ENCODE peak calls at places on chromosomes 6 and 20, in ten cellular contexts. One of them, this sample, is unnamed.

GRCh38 chr6:129637340-129638054 is 72.5 kb downstream of the ARHGAP18 start:
- DNase-seq in Peyer's patch: no peak
- DNase-seq in CD4-positive, CD25-positive, alpha-beta regulatory T cell: no peak
- DNase-seq in A549: no peak
- DNase-seq in tibial nerve: no peak
- DNase-seq in colonic mucosa: no peak
- DNase-seq in breast epithelium: no peak
- DNase-seq in AG10803: no peak
- DNase-seq in choroid plexus epithelial cell: no peak
- DNase-seq in psoas muscle: no peak
- DNase-seq in this sample: no peak

GRCh38 chr20:20452254-20452676 is 84.4 kb downstream of the INSM1 start:
- DNase-seq in Peyer's patch: peak
- DNase-seq in CD4-positive, CD25-positive, alpha-beta regulatory T cell: peak
- DNase-seq in A549: no peak
- DNase-seq in tibial nerve: peak
- DNase-seq in colonic mucosa: peak
- DNase-seq in breast epithelium: no peak
- DNase-seq in AG10803: peak
- DNase-seq in choroid plexus epithelial cell: peak
- DNase-seq in psoas muscle: peak
- DNase-seq in this sample: no peak

GRCh38 chr6:155782320-155782730 is 326.7 kb upstream of the NOX3 start:
- DNase-seq in Peyer's patch: no peak
- DNase-seq in CD4-positive, CD25-positive, alpha-beta regulatory T cell: no peak
- DNase-seq in A549: peak
- DNase-seq in tibial nerve: no peak
- DNase-seq in colonic mucosa: peak
- DNase-seq in breast epithelium: peak
- DNase-seq in AG10803: peak
- DNase-seq in choroid plexus epithelial cell: peak
- DNase-seq in psoas muscle: no peak
- DNase-seq in this sample: peak

GRCh38 chr6:15147827-15148226 is 98.0 kb upstream of the JARID2 start:
- DNase-seq in Peyer's patch: no peak
- DNase-seq in CD4-positive, CD25-positive, alpha-beta regulatory T cell: no peak
- DNase-seq in A549: no peak
- DNase-seq in tibial nerve: no peak
- DNase-seq in colonic mucosa: no peak
- DNase-seq in breast epithelium: no peak
- DNase-seq in AG10803: no peak
- DNase-seq in choroid plexus epithelial cell: no peak
- DNase-seq in psoas muscle: no peak
- DNase-seq in this sample: no peak

GRCh38 chr6:15244605-15245360 is 1.1 kb upstream of the JARID2 start:
- DNase-seq in Peyer's patch: peak
- DNase-seq in CD4-positive, CD25-positive, alpha-beta regulatory T cell: no peak
- DNase-seq in A549: peak
- DNase-seq in tibial nerve: peak
- DNase-seq in colonic mucosa: peak
- DNase-seq in breast epithelium: peak
- DNase-seq in AG10803: peak
- DNase-seq in choroid plexus epithelial cell: peak
- DNase-seq in psoas muscle: peak
- DNase-seq in this sample: peak

GRCh38 chr6:41561931-41562632 is 15.9 kb downstream of the FOXP4 start:
- DNase-seq in Peyer's patch: no peak
- DNase-seq in CD4-positive, CD25-positive, alpha-beta regulatory T cell: no peak
- DNase-seq in A549: no peak
- DNase-seq in tibial nerve: no peak
- DNase-seq in colonic mucosa: no peak
- DNase-seq in breast epithelium: no peak
- DNase-seq in AG10803: no peak
- DNase-seq in choroid plexus epithelial cell: no peak
- DNase-seq in psoas muscle: no peak
- DNase-seq in this sample: no peak

GRCh38 chr6:54196905-54197304 is 85.7 kb downstream of the MLIP start:
- DNase-seq in Peyer's patch: no peak
- DNase-seq in CD4-positive, CD25-positive, alpha-beta regulatory T cell: no peak
- DNase-seq in A549: no peak
- DNase-seq in tibial nerve: no peak
- DNase-seq in colonic mucosa: no peak
- DNase-seq in breast epithelium: no peak
- DNase-seq in AG10803: no peak
- DNase-seq in choroid plexus epithelial cell: no peak
- DNase-seq in psoas muscle: no peak
- DNase-seq in this sample: no peak

GRCh38 chr6:74362391-74362790 is 666.4 kb downstream of the CD109 start:
- DNase-seq in Peyer's patch: no peak
- DNase-seq in CD4-positive, CD25-positive, alpha-beta regulatory T cell: no peak
- DNase-seq in A549: no peak
- DNase-seq in tibial nerve: no peak
- DNase-seq in colonic mucosa: no peak
- DNase-seq in breast epithelium: no peak
- DNase-seq in AG10803: no peak
- DNase-seq in choroid plexus epithelial cell: no peak
- DNase-seq in psoas muscle: no peak
- DNase-seq in this sample: no peak

GRCh38 chr6:134060491-134061106 is 8.2 kb upstream of the SLC2A12 start:
- DNase-seq in Peyer's patch: no peak
- DNase-seq in CD4-positive, CD25-positive, alpha-beta regulatory T cell: no peak
- DNase-seq in A549: no peak
- DNase-seq in tibial nerve: no peak
- DNase-seq in colonic mucosa: no peak
- DNase-seq in breast epithelium: no peak
- DNase-seq in AG10803: peak
- DNase-seq in choroid plexus epithelial cell: peak
- DNase-seq in psoas muscle: no peak
- DNase-seq in this sample: peak

GRCh38 chr20:3367125-3367524 is 40.3 kb downstream of the DNAAF9 start:
- DNase-seq in Peyer's patch: no peak
- DNase-seq in CD4-positive, CD25-positive, alpha-beta regulatory T cell: no peak
- DNase-seq in A549: no peak
- DNase-seq in tibial nerve: no peak
- DNase-seq in colonic mucosa: no peak
- DNase-seq in breast epithelium: no peak
- DNase-seq in AG10803: no peak
- DNase-seq in choroid plexus epithelial cell: no peak
- DNase-seq in psoas muscle: no peak
- DNase-seq in this sample: no peak

GRCh38 chr6:56851541-56852248 is 103.2 kb upstream of the BEND6 start:
- DNase-seq in Peyer's patch: peak
- DNase-seq in CD4-positive, CD25-positive, alpha-beta regulatory T cell: no peak
- DNase-seq in A549: peak
- DNase-seq in tibial nerve: no peak
- DNase-seq in colonic mucosa: no peak
- DNase-seq in breast epithelium: peak
- DNase-seq in AG10803: peak
- DNase-seq in choroid plexus epithelial cell: peak
- DNase-seq in psoas muscle: no peak
- DNase-seq in this sample: peak

GRCh38 chr6:143973097-143973979 is 34.7 kb downstream of the PLAGL1 start:
- DNase-seq in Peyer's patch: no peak
- DNase-seq in CD4-positive, CD25-positive, alpha-beta regulatory T cell: no peak
- DNase-seq in A549: no peak
- DNase-seq in tibial nerve: no peak
- DNase-seq in colonic mucosa: no peak
- DNase-seq in breast epithelium: no peak
- DNase-seq in AG10803: no peak
- DNase-seq in choroid plexus epithelial cell: no peak
- DNase-seq in psoas muscle: no peak
- DNase-seq in this sample: no peak

DNA sequence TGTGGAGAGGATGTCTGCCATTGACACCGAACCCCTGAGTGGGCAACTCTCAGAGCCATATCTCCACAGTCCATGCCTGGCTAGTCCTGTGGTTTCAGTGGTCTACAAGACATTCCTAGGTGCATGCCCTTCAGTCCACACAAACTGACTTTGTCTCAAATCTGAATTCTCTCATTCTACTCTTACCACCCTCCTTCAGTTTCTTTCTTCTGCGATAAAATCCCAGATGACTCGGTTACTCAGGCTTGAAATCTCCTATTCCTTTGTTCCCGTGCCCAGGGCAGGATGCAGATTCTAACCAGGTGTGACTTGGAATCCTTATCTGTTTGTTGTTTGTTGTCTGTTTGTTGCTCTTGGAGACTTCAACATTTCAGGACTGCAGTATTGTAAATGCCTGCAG is 9.3 kb downstream of the CDS2 start:
- DNase-seq in Peyer's patch: no peak
- DNase-seq in CD4-positive, CD25-positive, alpha-beta regulatory T cell: no peak
- DNase-seq in A549: no peak
- DNase-seq in tibial nerve: no peak
- DNase-seq in colonic mucosa: no peak
- DNase-seq in breast epithelium: no peak
- DNase-seq in AG10803: no peak
- DNase-seq in choroid plexus epithelial cell: no peak
- DNase-seq in psoas muscle: no peak
- DNase-seq in this sample: no peak
- H3K4me3 ChIP-seq in Peyer's patch: no peak
- H3K4me3 ChIP-seq in CD4-positive, CD25-positive, alpha-beta regulatory T cell: no peak
- H3K4me3 ChIP-seq in A549: no peak
- H3K4me3 ChIP-seq in tibial nerve: no peak
- H3K4me3 ChIP-seq in colonic mucosa: no peak
- H3K4me3 ChIP-seq in breast epithelium: no peak
- H3K4me3 ChIP-seq in AG10803: no peak
- H3K4me3 ChIP-seq in choroid plexus epithelial cell: no peak
- H3K4me3 ChIP-seq in psoas muscle: no peak
- H3K4me3 ChIP-seq in this sample: no peak

GRCh38 chr6:122428781-122429180 is 29.3 kb downstream of the HSF2 start:
- DNase-seq in Peyer's patch: no peak
- DNase-seq in CD4-positive, CD25-positive, alpha-beta regulatory T cell: no peak
- DNase-seq in A549: no peak
- DNase-seq in tibial nerve: no peak
- DNase-seq in colonic mucosa: no peak
- DNase-seq in breast epithelium: no peak
- DNase-seq in AG10803: peak
- DNase-seq in choroid plexus epithelial cell: peak
- DNase-seq in psoas muscle: no peak
- DNase-seq in this sample: no peak

GRCh38 chr6:122429328-122429727 is 29.9 kb downstream of the HSF2 start:
- DNase-seq in Peyer's patch: no peak
- DNase-seq in CD4-positive, CD25-positive, alpha-beta regulatory T cell: no peak
- DNase-seq in A549: no peak
- DNase-seq in tibial nerve: no peak
- DNase-seq in colonic mucosa: no peak
- DNase-seq in breast epithelium: no peak
- DNase-seq in AG10803: no peak
- DNase-seq in choroid plexus epithelial cell: no peak
- DNase-seq in psoas muscle: no peak
- DNase-seq in this sample: no peak

GRCh38 chr6:122423734-122424133 is 24.3 kb downstream of the HSF2 start:
- DNase-seq in Peyer's patch: no peak
- DNase-seq in CD4-positive, CD25-positive, alpha-beta regulatory T cell: no peak
- DNase-seq in A549: no peak
- DNase-seq in tibial nerve: no peak
- DNase-seq in colonic mucosa: no peak
- DNase-seq in breast epithelium: no peak
- DNase-seq in AG10803: no peak
- DNase-seq in choroid plexus epithelial cell: no peak
- DNase-seq in psoas muscle: no peak
- DNase-seq in this sample: no peak

GRCh38 chr6:122422614-122423267 is 23.3 kb downstream of the HSF2 start:
- DNase-seq in Peyer's patch: no peak
- DNase-seq in CD4-positive, CD25-positive, alpha-beta regulatory T cell: no peak
- DNase-seq in A549: no peak
- DNase-seq in tibial nerve: no peak
- DNase-seq in colonic mucosa: no peak
- DNase-seq in breast epithelium: no peak
- DNase-seq in AG10803: no peak
- DNase-seq in choroid plexus epithelial cell: no peak
- DNase-seq in psoas muscle: no peak
- DNase-seq in this sample: no peak

DNA sequence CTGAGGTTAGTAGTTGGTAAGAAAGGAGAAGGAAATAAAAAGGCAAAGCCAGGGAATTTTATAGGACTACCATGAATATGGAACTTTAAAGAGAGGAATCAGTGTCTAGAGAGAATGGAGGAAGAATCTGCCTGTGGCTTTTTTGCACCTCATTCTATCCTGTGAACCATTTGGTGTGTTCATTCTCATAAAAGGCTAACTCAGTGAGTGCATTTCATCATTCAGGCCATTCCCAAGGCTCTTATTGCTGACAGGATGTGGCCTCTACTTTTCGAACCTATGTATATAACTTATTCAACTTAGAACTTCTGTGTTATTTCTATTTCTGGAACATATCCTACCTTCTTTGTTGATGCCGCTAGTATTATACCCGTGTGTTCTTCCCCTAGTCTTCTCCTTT is 27.1 kb downstream of the HSF2 start:
- DNase-seq in Peyer's patch: no peak
- DNase-seq in CD4-positive, CD25-positive, alpha-beta regulatory T cell: no peak
- DNase-seq in A549: no peak
- DNase-seq in tibial nerve: no peak
- DNase-seq in colonic mucosa: no peak
- DNase-seq in breast epithelium: no peak
- DNase-seq in AG10803: no peak
- DNase-seq in choroid plexus epithelial cell: peak
- DNase-seq in psoas muscle: no peak
- DNase-seq in this sample: no peak
- H3K4me3 ChIP-seq in Peyer's patch: no peak
- H3K4me3 ChIP-seq in CD4-positive, CD25-positive, alpha-beta regulatory T cell: no peak
- H3K4me3 ChIP-seq in A549: no peak
- H3K4me3 ChIP-seq in tibial nerve: no peak
- H3K4me3 ChIP-seq in colonic mucosa: no peak
- H3K4me3 ChIP-seq in breast epithelium: no peak
- H3K4me3 ChIP-seq in AG10803: no peak
- H3K4me3 ChIP-seq in choroid plexus epithelial cell: no peak
- H3K4me3 ChIP-seq in psoas muscle: no peak
- H3K4me3 ChIP-seq in this sample: no peak

DNA sequence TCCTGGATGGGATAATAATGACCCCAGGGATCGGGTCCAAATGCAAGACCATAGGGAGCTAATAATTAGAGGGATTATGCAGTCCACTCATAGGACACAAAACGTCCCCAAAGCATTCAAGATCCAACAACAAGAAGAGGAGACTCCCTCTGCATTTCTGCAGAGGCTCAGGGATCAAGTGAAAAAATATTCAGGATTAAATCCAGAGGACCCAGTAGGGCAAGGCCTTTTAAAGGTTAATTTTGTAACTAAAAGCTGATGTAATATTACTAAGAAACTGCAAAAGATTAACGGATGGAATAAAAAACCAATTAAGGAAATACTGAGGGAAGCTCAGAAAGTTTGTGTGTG is 22.2 kb downstream of the HLA-A start:
- DNase-seq in Peyer's patch: no peak
- DNase-seq in CD4-positive, CD25-positive, alpha-beta regulatory T cell: no peak
- DNase-seq in A549: no peak
- DNase-seq in tibial nerve: no peak
- DNase-seq in colonic mucosa: no peak
- DNase-seq in breast epithelium: no peak
- DNase-seq in AG10803: no peak
- DNase-seq in choroid plexus epithelial cell: no peak
- DNase-seq in psoas muscle: no peak
- DNase-seq in this sample: no peak
- H3K4me3 ChIP-seq in Peyer's patch: peak
- H3K4me3 ChIP-seq in CD4-positive, CD25-positive, alpha-beta regulatory T cell: peak
- H3K4me3 ChIP-seq in A549: peak
- H3K4me3 ChIP-seq in tibial nerve: no peak
- H3K4me3 ChIP-seq in colonic mucosa: no peak
- H3K4me3 ChIP-seq in breast epithelium: peak
- H3K4me3 ChIP-seq in AG10803: peak
- H3K4me3 ChIP-seq in choroid plexus epithelial cell: peak
- H3K4me3 ChIP-seq in psoas muscle: peak
- H3K4me3 ChIP-seq in this sample: no peak

GRCh38 chr20:62216636-62217566 is 3.2 kb downstream of the HRH3 start:
- DNase-seq in Peyer's patch: no peak
- DNase-seq in CD4-positive, CD25-positive, alpha-beta regulatory T cell: no peak
- DNase-seq in A549: no peak
- DNase-seq in tibial nerve: no peak
- DNase-seq in colonic mucosa: no peak
- DNase-seq in breast epithelium: no peak
- DNase-seq in AG10803: no peak
- DNase-seq in choroid plexus epithelial cell: no peak
- DNase-seq in psoas muscle: no peak
- DNase-seq in this sample: no peak
- H3K4me3 ChIP-seq in Peyer's patch: no peak
- H3K4me3 ChIP-seq in CD4-positive, CD25-positive, alpha-beta regulatory T cell: no peak
- H3K4me3 ChIP-seq in A549: no peak
- H3K4me3 ChIP-seq in tibial nerve: no peak
- H3K4me3 ChIP-seq in colonic mucosa: no peak
- H3K4me3 ChIP-seq in breast epithelium: no peak
- H3K4me3 ChIP-seq in AG10803: no peak
- H3K4me3 ChIP-seq in choroid plexus epithelial cell: no peak
- H3K4me3 ChIP-seq in psoas muscle: no peak
- H3K4me3 ChIP-seq in this sample: no peak